ENCODE peak calls at places on chromosome 18, in ten cellular contexts. F is effector memory CD4-positive, alpha-beta T cell; Q is spleen; Y is lower lobe of right lung; K is tibial artery; Z is heart right ventricle; E is mucosa of descending colon; V is choroid plexus epithelial cell; S is cardiac muscle cell; R is IMR-90. T is an unnamed sample.
A peak's percentile ranks its signal among the peaks of the same experiment; 100 is the strongest.

GRCh38 chr18:57194070-57194469 is 47.2 kb downstream of the BOD1L2 start:
- DNase-seq in Y (no peak), Z (no peak), S (no peak), V (no peak), F (no peak), Q (no peak), E (no peak), R (no peak), K (no peak), T (no peak)

GRCh38 chr18:3380384-3380961 is 69.5 kb upstream of the TGIF1 start:
- DNase-seq in R (peak; percentile 58), Z (no peak), S (peak; percentile 62), F (no peak), E (no peak), V (peak; percentile 45), K (peak; percentile 36), Y (no peak), Q (no peak), T (peak; percentile 2)

GRCh38 chr18:68234115-68234514 is 480.8 kb downstream of the TMX3 start:
- DNase-seq in Y (no peak), R (peak; percentile 10), S (peak; percentile 30), Q (no peak), K (no peak), Z (no peak), F (no peak), V (peak; percentile 33), E (no peak), T (no peak)

GRCh38 chr18:59202258-59202820 is 17.6 kb upstream of the GRP start:
- DNase-seq in Q (no peak), R (no peak), K (no peak), E (no peak), V (no peak), F (no peak), S (no peak), Z (no peak), Y (no peak), T (no peak)

GRCh38 chr18:45566025-45566740 is 49.1 kb upstream of the SLC14A2 start:
- DNase-seq in Y (no peak), E (no peak), S (peak; percentile 94), F (no peak), Q (no peak), Z (peak; percentile 44), V (peak; percentile 72), K (peak; percentile 71), R (peak; percentile 87), T (peak; percentile 94)

GRCh38 chr18:23900979-23901378 is 113.6 kb upstream of the TTC39C start:
- DNase-seq in R (no peak), Q (no peak), S (peak; percentile 38), Y (no peak), F (no peak), E (no peak), Z (no peak), V (no peak), K (no peak), T (no peak)

GRCh38 chr18:7116001-7116831 is 1.4 kb downstream of the LAMA1 start:
- DNase-seq in R (peak; percentile 38), F (no peak), E (no peak), Y (no peak), Q (no peak), K (no peak), Z (no peak), V (peak; percentile 54), S (peak; percentile 64), T (peak; percentile 55)

GRCh38 chr18:41391616-41392610 is 563.1 kb upstream of the PIK3C3 start:
- DNase-seq in K (no peak), V (peak; percentile 78), F (no peak), S (peak; percentile 85), E (no peak), Q (no peak), Y (peak; percentile 45), Z (peak; percentile 54), R (peak; percentile 70), T (peak; percentile 27)

GRCh38 chr18:68604256-68604655 is 110.7 kb downstream of the TMX3 start:
- DNase-seq in Z (no peak), Q (no peak), R (peak; percentile 13), Y (no peak), K (no peak), F (no peak), V (peak; percentile 62), S (peak; percentile 47), E (no peak), T (peak; percentile 21)

GRCh38 chr18:79383388-79384056 is 12.2 kb upstream of the NFATC1 start:
- DNase-seq in K (no peak), V (no peak), Q (peak; percentile 73), Z (no peak), R (no peak), F (no peak), E (no peak), Y (no peak), S (no peak), T (no peak)

GRCh38 chr18:49175071-49175470 is 224.3 kb upstream of the SMAD7 start:
- DNase-seq in R (no peak), V (no peak), Z (no peak), S (no peak), F (no peak), K (no peak), E (no peak), Y (no peak), Q (no peak), T (peak; percentile 15)

GRCh38 chr18:73458186-73458964 is 590.6 kb upstream of the NETO1 start:
- DNase-seq in Z (no peak), F (no peak), Q (no peak), Y (no peak), E (no peak), S (no peak), R (peak; percentile 15), V (no peak), K (no peak), T (peak; percentile 19)

GRCh38 chr18:77023115-77023782 is 109.3 kb downstream of the MBP start:
- DNase-seq in Q (no peak), Y (no peak), Z (no peak), E (peak; percentile 29), S (no peak), V (peak; percentile 81), K (no peak), R (no peak), F (no peak), T (no peak)

GRCh38 chr18:44048846-44049245 is 631.8 kb upstream of the SETBP1 start:
- DNase-seq in E (no peak), S (no peak), F (no peak), R (no peak), Y (no peak), Z (no peak), V (no peak), Q (no peak), K (no peak), T (no peak)

GRCh38 chr18:44054514-44054913 is 626.2 kb upstream of the SETBP1 start:
- DNase-seq in F (no peak), Q (no peak), Z (no peak), S (no peak), V (no peak), R (no peak), K (no peak), E (no peak), Y (no peak), T (no peak)

GRCh38 chr18:44047585-44047984 is 633.1 kb upstream of the SETBP1 start:
- DNase-seq in S (peak; percentile 6), F (no peak), Y (no peak), Z (no peak), K (no peak), E (no peak), Q (no peak), V (peak; percentile 6), R (no peak), T (no peak)

DNA sequence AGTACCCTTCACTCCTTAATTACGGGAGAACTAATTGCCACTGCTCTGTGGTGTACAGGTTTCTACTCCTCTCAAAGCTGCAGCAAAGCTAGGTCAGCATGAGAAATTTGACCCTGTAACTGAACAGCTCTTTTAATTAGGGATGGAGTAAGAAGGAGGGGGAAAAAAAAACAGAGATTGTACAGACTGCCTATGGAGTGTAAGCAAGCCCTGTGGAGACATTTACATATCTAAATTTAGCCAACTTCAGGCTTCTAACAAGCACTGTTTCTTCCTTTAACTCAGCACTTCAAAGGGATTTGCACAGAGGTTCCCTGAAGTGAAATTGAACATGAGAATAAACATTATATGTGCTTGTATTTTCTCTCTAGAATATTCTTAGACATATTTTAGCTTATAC is 629.6 kb upstream of the SETBP1 start:
- DNase-seq in R (no peak), F (no peak), E (no peak), K (no peak), Z (no peak), V (no peak), Y (no peak), S (no peak), Q (no peak), T (no peak)
- H3K4me3 ChIP-seq in R (no peak overlapping the region), F (no peak overlapping the region), E (no peak overlapping the region), K (no peak overlapping the region), Z (no peak overlapping the region), V (no peak overlapping the region), Y (no peak overlapping the region), S (no peak overlapping the region), Q (no peak overlapping the region), T (no peak overlapping the region)

DNA sequence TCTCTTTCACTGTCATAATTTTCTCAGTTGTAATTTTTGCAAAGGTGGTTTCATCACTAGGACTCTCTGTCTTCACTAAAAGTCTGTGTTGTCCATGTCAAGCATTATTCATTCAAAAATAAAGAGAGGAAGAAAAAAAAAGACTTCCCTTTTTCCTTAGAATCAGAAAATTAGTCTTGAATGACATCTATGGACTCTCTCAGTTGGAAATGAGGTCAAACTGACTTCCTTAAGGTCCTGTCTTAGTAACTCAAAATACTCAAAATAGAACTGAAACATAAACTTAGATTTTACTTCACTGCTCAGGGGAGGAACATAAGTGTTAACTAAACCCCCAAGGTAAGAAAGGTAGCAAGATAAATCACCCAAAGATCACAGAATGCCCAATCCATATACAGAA is 2.2 kb upstream of the ZNF407 start:
- DNase-seq in Z (no peak), E (no peak), R (no peak), F (no peak), Y (no peak), S (no peak), Q (no peak), V (no peak), K (no peak), T (no peak)
- H3K4me3 ChIP-seq in Z (no peak overlapping the region), E (no peak overlapping the region), R (no peak overlapping the region), F (no peak overlapping the region), Y (no peak overlapping the region), S (peak overlapping the region; percentile 74), Q (no peak overlapping the region), V (no peak overlapping the region), K (no peak overlapping the region), T (no peak overlapping the region)

GRCh38 chr18:34729740-34730338 is 19.7 kb downstream of the DTNA start:
- DNase-seq in V (peak; percentile 44), K (peak; percentile 51), Z (no peak), E (no peak), Q (no peak), S (no peak), R (no peak), Y (no peak), F (no peak), T (no peak)
- H3K4me3 ChIP-seq in V (no peak overlapping the region), K (peak overlapping the region; percentile 9), Z (no peak overlapping the region), E (no peak overlapping the region), Q (no peak overlapping the region), S (no peak overlapping the region), R (no peak overlapping the region), Y (no peak overlapping the region), F (no peak overlapping the region), T (no peak overlapping the region)

GRCh38 chr18:62521082-62521481 is 1.7 kb upstream of the ZCCHC2 start:
- DNase-seq in Z (no peak), R (no peak), E (no peak), K (no peak), V (no peak), S (no peak), F (no peak), Y (no peak), Q (no peak), T (no peak)
- H3K4me3 ChIP-seq in Z (no peak overlapping the region), R (no peak overlapping the region), E (no peak overlapping the region), K (no peak overlapping the region), V (no peak overlapping the region), S (no peak overlapping the region), F (no peak overlapping the region), Y (peak overlapping the region; percentile 92), Q (no peak overlapping the region), T (no peak overlapping the region)

GRCh38 chr18:63152096-63152495 is 167.5 kb downstream of the BCL2 start:
- DNase-seq in K (no peak), V (no peak), Y (no peak), R (no peak), Z (no peak), Q (no peak), S (no peak), E (no peak), F (no peak), T (no peak)
- H3K4me3 ChIP-seq in K (no peak overlapping the region), V (no peak overlapping the region), Y (no peak overlapping the region), R (no peak overlapping the region), Z (no peak overlapping the region), Q (no peak overlapping the region), S (no peak overlapping the region), E (no peak overlapping the region), F (peak overlapping the region; percentile 19), T (no peak overlapping the region)